ENCODE peak calls at places on chromosomes 13 and 19, in ten cellular contexts. J is H1, V is upper lobe of left lung, P is sigmoid colon, D is GM12878, K is transverse colon, Z is K562, M is SK-N-SH, F is HepG2, G is suprapubic skin. I is an unnamed sample.

GRCh38 chr13:105579821-105580707 is 955.4 kb downstream of the EFNB2 start:
- DNase-seq in J (no peak), V (no peak), P (no peak), D (no peak), K (no peak), Z (no peak), M (no peak), F (no peak), G (no peak), I (no peak)

GRCh38 chr19:10074153-10074552 is 12.0 kb upstream of the SHFL start:
- DNase-seq in J (no peak), V (no peak), P (no peak), D (no peak), K (no peak), Z (peak; percentile 79), M (no peak), F (peak; percentile 60), G (no peak), I (no peak)

GRCh38 chr13:43411741-43412140 is 375.0 kb downstream of the ENOX1 start:
- DNase-seq in J (no peak), V (no peak), P (peak; percentile 89), D (no peak), K (peak; percentile 19), Z (no peak), M (no peak), F (no peak), G (no peak), I (no peak)

GRCh38 chr19:19461306-19461670 is 54.1 kb downstream of the TSSK6 start:
- DNase-seq in J (no peak), V (no peak), P (no peak), D (no peak), K (no peak), Z (no peak), M (no peak), F (no peak), G (no peak), I (no peak)

GRCh38 chr13:23600100-23600499 is 29.9 kb downstream of the TNFRSF19 start:
- DNase-seq in J (no peak), V (no peak), P (no peak), D (no peak), K (no peak), Z (no peak), M (no peak), F (no peak), G (no peak), I (no peak)

GRCh38 chr13:34255695-34256094 is 437.7 kb downstream of the RFC3 start:
- DNase-seq in J (no peak), V (no peak), P (no peak), D (no peak), K (no peak), Z (no peak), M (no peak), F (no peak), G (no peak), I (no peak)

GRCh38 chr19:35587326-35587725 is 1.4 kb downstream of the PMIS2 start:
- DNase-seq in J (no peak), V (no peak), P (no peak), D (no peak), K (no peak), Z (no peak), M (no peak), F (no peak), G (no peak), I (no peak)

GRCh38 chr19:52946322-52947310 is 16.1 kb downstream of the ZNF816 start:
- DNase-seq in J (peak; percentile 96), V (no peak), P (peak; percentile 69), D (no peak), K (peak; percentile 73), Z (peak; percentile 12), M (peak; percentile 54), F (no peak), G (peak; percentile 72), I (peak; percentile 87)

GRCh38 chr13:98537740-98538139 is 39.2 kb downstream of the STK24 start:
- DNase-seq in J (no peak), V (no peak), P (peak; percentile 18), D (no peak), K (no peak), Z (no peak), M (no peak), F (no peak), G (no peak), I (no peak)

GRCh38 chr13:98535501-98536357 is 41.2 kb downstream of the STK24 start:
- DNase-seq in J (no peak), V (no peak), P (peak; percentile 38), D (no peak), K (no peak), Z (no peak), M (no peak), F (peak; percentile 22), G (no peak), I (no peak)

GRCh38 chr13:98537306-98537705 is 39.6 kb downstream of the STK24 start:
- DNase-seq in J (no peak), V (no peak), P (no peak), D (no peak), K (no peak), Z (no peak), M (no peak), F (no peak), G (no peak), I (no peak)

GRCh38 chr13:98534821-98535220 is 42.1 kb downstream of the STK24 start:
- DNase-seq in J (no peak), V (no peak), P (peak; percentile 46), D (no peak), K (no peak), Z (no peak), M (no peak), F (no peak), G (no peak), I (no peak)

GRCh38 chr13:98536729-98537128 is 40.2 kb downstream of the STK24 start:
- DNase-seq in J (no peak), V (no peak), P (peak; percentile 56), D (no peak), K (no peak), Z (no peak), M (no peak), F (no peak), G (no peak), I (no peak)
- TF ChIP-seq POLR2AphosphoS5 in J (no peak), V (no peak), P (no peak), D (no peak), K (no peak), Z (no peak), M (no peak), F (no peak), G (no peak), I (no peak)

DNA sequence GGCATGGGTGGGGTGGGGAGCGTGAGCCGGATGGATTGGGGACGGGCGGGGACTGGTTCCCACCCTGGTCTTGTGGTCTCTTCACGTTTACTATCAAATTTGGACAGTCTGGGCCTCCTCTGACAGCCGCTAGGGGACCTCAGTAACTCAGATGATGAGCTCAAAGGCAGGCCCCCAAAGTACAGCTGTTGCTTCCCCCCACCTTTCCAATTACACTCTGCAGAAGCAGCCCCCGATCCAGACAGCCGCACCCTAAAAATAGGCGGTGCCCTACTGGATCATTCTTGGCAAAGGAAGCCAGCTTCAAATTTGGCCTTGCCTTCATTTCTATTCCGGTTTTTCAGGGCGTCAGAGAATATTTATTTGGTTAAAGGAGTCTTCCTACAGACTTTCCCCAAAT is 1.9 kb upstream of the FOXO1 start:
- DNase-seq in J (no peak), V (peak; percentile 50), P (peak; percentile 82), D (no peak), K (peak; percentile 50), Z (peak; percentile 64), M (no peak), F (peak; percentile 54), G (peak; percentile 82), I (no peak)
- TF ChIP-seq CTCF in J (peak; percentile 59), V (peak; percentile 40), P (no peak), D (peak; percentile 80), K (peak; percentile 36), Z (peak; percentile 57), M (no peak), F (peak; percentile 72), G (no peak), I (no peak)

GRCh38 chr19:40601061-40601973 is at the start of gene LTBP4:
- DNase-seq in J (no peak), V (no peak), P (peak; percentile 89), D (no peak), K (peak; percentile 70), Z (peak; percentile 88), M (peak; percentile 74), F (no peak), G (no peak), I (no peak)
- TF ChIP-seq EP300 in J (no peak), V (no peak), P (no peak), D (no peak), K (no peak), Z (no peak), M (no peak), F (no peak), G (no peak), I (no peak)

GRCh38 chr19:49918089-49918488 is 10.9 kb upstream of the ATF5 start:
- DNase-seq in J (no peak), V (no peak), P (no peak), D (no peak), K (no peak), Z (no peak), M (no peak), F (no peak), G (no peak), I (no peak)

GRCh38 chr19:49913720-49914119 is 15.3 kb upstream of the ATF5 start:
- DNase-seq in J (no peak), V (no peak), P (no peak), D (no peak), K (no peak), Z (no peak), M (no peak), F (no peak), G (no peak), I (no peak)

GRCh38 chr19:49915271-49915670 is 13.7 kb upstream of the ATF5 start:
- DNase-seq in J (no peak), V (no peak), P (no peak), D (no peak), K (no peak), Z (no peak), M (no peak), F (no peak), G (no peak), I (no peak)

GRCh38 chr19:49920624-49921363 is 8.2 kb upstream of the ATF5 start:
- DNase-seq in J (no peak), V (no peak), P (no peak), D (peak; percentile 83), K (peak; percentile 24), Z (no peak), M (no peak), F (no peak), G (no peak), I (no peak)

DNA sequence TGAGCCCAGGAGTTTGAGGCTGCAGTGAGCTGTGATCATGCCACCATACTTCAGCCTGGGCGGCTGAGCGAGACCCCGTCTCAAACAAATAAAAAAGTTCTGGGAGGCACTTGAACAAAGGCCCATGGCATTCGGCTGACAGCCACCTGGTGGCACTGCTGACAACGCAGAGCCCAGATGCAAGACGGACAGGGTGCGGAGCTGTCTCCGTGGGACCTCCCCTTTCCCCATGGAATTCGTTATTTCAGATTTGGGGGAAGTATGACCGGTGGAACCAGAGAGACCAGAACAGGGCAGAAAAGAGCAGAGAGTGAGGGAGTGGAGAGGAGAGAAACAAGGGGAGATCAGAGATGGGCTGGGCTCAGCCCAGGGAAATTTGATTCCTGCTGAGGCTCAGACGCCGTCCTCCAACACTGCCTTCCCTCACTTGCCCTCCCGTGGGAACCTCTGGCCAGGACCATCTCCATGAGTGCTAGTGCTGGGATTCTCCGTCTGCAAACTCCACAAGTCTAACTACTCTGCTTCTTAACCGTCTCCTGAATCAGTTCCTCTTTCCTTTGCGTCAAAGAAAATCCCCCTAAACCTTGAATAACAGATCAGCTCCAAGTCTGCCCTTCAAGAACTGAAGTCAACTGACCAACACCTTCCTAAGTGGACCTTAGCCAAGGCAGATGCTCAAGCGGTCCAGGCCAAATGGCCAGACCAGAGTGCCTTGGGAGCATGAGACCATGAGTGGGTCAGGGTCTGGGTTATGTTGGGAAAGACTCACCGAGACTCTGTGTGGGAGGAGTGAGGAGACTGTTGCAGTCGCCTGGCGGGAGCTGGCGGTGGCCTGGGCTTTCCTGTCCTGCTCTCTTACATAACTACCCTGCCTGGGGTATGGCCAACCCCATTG is 11.9 kb upstream of the ATF5 start:
- DNase-seq in J (no peak), V (no peak), P (no peak), D (no peak), K (no peak), Z (no peak), M (no peak), F (no peak), G (no peak), I (no peak)
- TF ChIP-seq POLR2AphosphoS5 in J (no peak), V (no peak), P (no peak), D (no peak), K (no peak), Z (no peak), M (no peak), F (no peak), G (no peak), I (no peak)